ENCODE peak calls at places on chromosome 15, in seven cellular contexts. J is tibial artery, Y is cardiac fibroblast, B is heart right ventricle, C is GM23338, E is GM12864, N is left ventricle myocardium inferior. V is an unnamed sample.

GRCh38 chr15:72685925-72686794 is at the start of the genes BBS4 and HIGD2B:
- DNase-seq in N (peak), C (peak), Y (peak), B (peak), E (peak), J (peak), V (peak)

GRCh38 chr15:66851226-66852063 is 149.4 kb downstream of the SMAD6 start:
- DNase-seq in E (no peak), N (peak), Y (peak), J (peak), C (peak), B (peak), V (peak)

GRCh38 chr15:70227122-70227521 is 129.4 kb upstream of the TLE3 start:
- DNase-seq in N (no peak), J (no peak), B (no peak), C (no peak), E (no peak), Y (no peak), V (no peak)

GRCh38 chr15:26598704-26599103 is 174.2 kb downstream of the GABRB3 start:
- DNase-seq in B (no peak), J (no peak), Y (no peak), E (no peak), C (no peak), N (no peak), V (no peak)

GRCh38 chr15:72916939-72917338 is 133.4 kb upstream of the ADPGK start:
- DNase-seq in Y (no peak), E (no peak), N (no peak), J (no peak), C (no peak), B (no peak), V (no peak)

GRCh38 chr15:41013698-41014414 is 60.6 kb downstream of the CHAC1 start:
- DNase-seq in E (peak), C (no peak), B (no peak), Y (peak), J (no peak), N (no peak), V (peak)

GRCh38 chr15:75049392-75049791 is 26.0 kb downstream of the PPCDC start:
- DNase-seq in C (no peak), Y (no peak), E (no peak), N (peak), B (peak), J (peak), V (no peak)

GRCh38 chr15:23686466-23687142 is 501 bp downstream of the NDN start:
- DNase-seq in C (peak), N (no peak), B (peak), J (no peak), Y (no peak), E (no peak), V (no peak)

GRCh38 chr15:52466134-52466701 is 62.5 kb downstream of the MYO5A start:
- DNase-seq in N (peak), J (peak), B (peak), Y (no peak), E (peak), C (peak), V (peak)

GRCh38 chr15:28094732-28095521 is 4.2 kb downstream of the OCA2 start:
- DNase-seq in N (no peak), J (peak), C (peak), Y (no peak), E (no peak), B (peak), V (no peak)
- H3K4me3 ChIP-seq in N (peak), J (peak), C (peak), Y (peak), E (peak), B (peak), V (peak)

GRCh38 chr15:88658070-88658965 is 19.5 kb downstream of the ISG20 start:
- DNase-seq in J (peak), E (no peak), C (no peak), Y (no peak), N (no peak), B (no peak), V (no peak)

GRCh38 chr15:88661041-88661765 is 22.4 kb downstream of the ISG20 start:
- DNase-seq in E (no peak), B (no peak), Y (peak), N (no peak), C (no peak), J (no peak), V (no peak)

GRCh38 chr15:88656760-88657221 is 18.0 kb downstream of the ISG20 start:
- DNase-seq in J (peak), Y (no peak), C (no peak), N (no peak), E (peak), B (no peak), V (no peak)

GRCh38 chr15:88657326-88658069 is 18.7 kb downstream of the ISG20 start:
- DNase-seq in N (no peak), C (peak), B (no peak), E (no peak), J (peak), Y (peak), V (peak)

DNA sequence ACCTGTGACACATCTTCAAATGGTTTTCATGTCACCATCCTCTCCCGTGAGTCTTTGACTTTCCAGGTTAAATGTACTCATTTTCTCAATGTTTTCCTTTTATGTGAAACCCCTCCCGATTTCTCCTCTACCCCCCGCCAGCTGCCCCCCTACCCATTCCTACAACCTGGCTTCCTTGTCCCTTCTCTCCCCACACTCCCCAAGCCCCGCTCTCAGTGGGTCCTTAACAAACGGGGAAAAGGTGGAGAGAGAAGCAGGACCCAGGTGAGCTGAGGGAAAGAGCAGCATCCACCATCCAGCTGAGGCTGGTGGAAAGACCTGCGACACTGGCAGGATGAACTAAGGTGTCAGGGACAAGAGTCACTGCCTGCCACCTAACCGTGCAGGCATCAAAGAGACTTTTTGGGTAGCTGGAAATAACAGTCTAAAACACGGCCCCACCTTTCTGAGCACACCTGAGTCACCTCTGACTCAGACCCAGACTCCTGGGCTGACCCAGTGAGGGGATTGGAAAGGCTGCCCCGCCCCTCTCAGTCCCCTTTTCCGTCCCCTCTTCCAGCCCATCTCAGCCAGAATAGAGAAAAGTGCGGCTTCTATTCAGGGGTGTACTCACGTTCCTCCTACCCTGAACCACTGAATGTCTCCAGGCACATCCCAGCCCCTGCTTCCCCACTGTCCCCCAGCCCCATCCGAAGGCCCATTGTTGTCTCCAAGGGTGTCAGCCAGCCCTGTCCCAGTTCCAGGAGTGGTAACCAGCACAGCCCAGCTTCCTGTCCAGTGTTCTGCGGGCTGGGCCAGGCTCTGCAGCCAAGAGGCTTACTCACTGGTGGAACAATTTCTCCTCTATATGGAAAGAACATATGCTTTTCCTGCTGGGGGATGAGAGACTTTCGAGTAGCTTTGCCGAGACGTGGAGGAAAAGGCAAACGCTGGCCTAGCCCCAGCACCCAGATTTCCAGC is 20.4 kb downstream of the ISG20 start:
- DNase-seq in C (no peak), Y (peak), J (peak), E (no peak), N (no peak), B (no peak), V (peak)
- TF ChIP-seq CTCF in C (no peak), Y (no peak), J (no peak), E (no peak), N (no peak), B (no peak), V (no peak)

GRCh38 chr15:54567408-54568040 is 589.3 kb downstream of the UNC13C start:
- DNase-seq in Y (no peak), N (no peak), C (no peak), J (no peak), E (no peak), B (no peak), V (no peak)

GRCh38 chr15:54559405-54560064 is 581.3 kb downstream of the UNC13C start:
- DNase-seq in C (no peak), Y (no peak), B (no peak), E (no peak), J (no peak), N (peak), V (no peak)

GRCh38 chr15:54566654-54567053 is 588.4 kb downstream of the UNC13C start:
- DNase-seq in C (no peak), Y (no peak), E (no peak), B (no peak), N (no peak), J (no peak), V (no peak)

GRCh38 chr15:54560417-54560816 is 582.2 kb downstream of the UNC13C start:
- DNase-seq in J (no peak), N (no peak), B (no peak), E (no peak), C (no peak), Y (no peak), V (no peak)

DNA sequence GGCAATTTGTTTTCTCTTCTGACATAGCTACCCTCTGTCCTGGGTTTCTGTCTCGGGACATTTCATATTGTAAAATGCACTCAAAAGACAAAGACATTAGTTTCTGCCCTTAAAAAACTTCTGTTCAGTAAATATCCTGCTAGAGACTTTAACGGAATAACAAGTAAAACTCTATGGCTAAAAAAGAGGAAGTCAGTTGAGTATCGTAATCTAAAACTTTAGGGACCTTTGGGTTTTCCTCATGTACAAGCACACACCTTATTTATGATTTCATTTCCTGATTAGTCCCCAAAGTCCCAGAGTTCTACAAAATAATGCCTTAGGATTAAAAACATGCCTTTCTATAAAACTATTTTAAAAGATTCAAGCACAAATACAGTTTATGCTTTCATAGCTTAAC is 585.9 kb downstream of the UNC13C start:
- DNase-seq in N (no peak), B (no peak), Y (no peak), E (no peak), J (no peak), C (no peak), V (no peak)
- H3K4me3 ChIP-seq in N (no peak), B (no peak), Y (no peak), E (no peak), J (no peak), C (no peak), V (no peak)

GRCh38 chr15:35545316-35545824 is 595 bp downstream of the DPH6 start:
- DNase-seq in E (peak), B (peak), C (peak), J (peak), Y (peak), N (peak), V (peak)

GRCh38 chr15:35546581-35547381 is 816 bp upstream of the DPH6 start:
- DNase-seq in C (peak), E (no peak), B (peak), Y (no peak), J (no peak), N (no peak), V (no peak)

GRCh38 chr15:35545825-35546580 is at the start of gene DPH6:
- DNase-seq in C (peak), J (peak), Y (peak), N (peak), E (peak), B (peak), V (peak)

GRCh38 chr15:35540031-35540430 is 5.9 kb downstream of the DPH6 start:
- DNase-seq in N (no peak), B (no peak), E (no peak), Y (no peak), J (no peak), C (no peak), V (no peak)

GRCh38 chr15:35540885-35541284 is 5.1 kb downstream of the DPH6 start:
- DNase-seq in J (no peak), E (no peak), C (no peak), Y (peak), N (no peak), B (no peak), V (peak)
- TF ChIP-seq CTCF in J (no peak), E (no peak), C (no peak), Y (no peak), N (no peak), B (no peak), V (no peak)

DNA sequence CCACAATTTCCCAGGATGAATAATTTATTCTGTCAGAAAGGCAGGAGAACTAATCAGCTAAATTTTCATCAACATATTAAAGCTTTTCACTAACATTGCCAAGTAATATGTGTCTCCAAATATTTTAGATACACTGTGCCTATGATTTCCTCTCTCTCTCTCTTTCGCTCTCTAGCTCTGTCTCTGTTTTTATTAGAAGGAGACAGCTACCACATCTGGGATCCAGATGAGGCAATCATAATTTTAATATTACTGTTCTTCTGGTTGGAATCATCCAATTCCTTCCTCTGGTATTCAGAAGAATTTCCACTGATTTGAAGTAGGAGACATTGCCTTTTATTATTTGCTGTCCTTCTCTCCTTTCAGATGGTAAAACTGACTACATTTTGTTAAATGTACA is 21.7 kb upstream of the ZNF280D start:
- DNase-seq in C (no peak), Y (peak), E (no peak), J (no peak), N (no peak), B (no peak), V (peak)
- H3K4me3 ChIP-seq in C (no peak), Y (no peak), E (no peak), J (no peak), N (no peak), B (no peak), V (no peak)

GRCh38 chr15:50140097-50140496 is 21.1 kb upstream of the ATP8B4 start:
- DNase-seq in C (no peak), Y (no peak), B (no peak), J (no peak), N (no peak), E (no peak), V (no peak)

GRCh38 chr15:50137893-50138292 is 18.9 kb upstream of the ATP8B4 start:
- DNase-seq in Y (no peak), J (no peak), E (no peak), B (no peak), N (no peak), C (no peak), V (no peak)

GRCh38 chr15:50137330-50137761 is 18.3 kb upstream of the ATP8B4 start:
- DNase-seq in J (no peak), E (no peak), C (no peak), N (no peak), Y (peak), B (no peak), V (peak)

GRCh38 chr15:50135123-50135541 is 16.1 kb upstream of the ATP8B4 start:
- DNase-seq in B (no peak), E (no peak), N (no peak), C (no peak), J (no peak), Y (peak), V (no peak)

DNA sequence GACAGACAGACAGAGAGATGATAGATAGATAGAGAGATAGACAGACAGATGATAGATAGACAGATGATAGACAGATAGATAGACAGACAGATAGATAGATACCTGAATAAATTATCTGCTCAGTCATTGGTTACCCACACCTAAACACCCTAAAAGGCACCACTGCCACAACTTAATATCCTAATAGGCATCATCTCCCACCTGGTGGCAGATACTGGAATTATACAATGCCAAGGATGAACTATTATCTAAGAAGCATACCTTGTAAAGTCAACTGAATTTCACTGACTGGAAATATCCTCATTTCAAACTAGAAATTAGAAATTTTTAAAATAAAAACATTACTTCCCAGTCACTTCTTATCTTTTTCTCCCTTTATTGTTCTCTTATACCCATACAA is 19.4 kb upstream of the ATP8B4 start:
- DNase-seq in C (peak), N (no peak), B (no peak), Y (peak), J (no peak), E (no peak), V (peak)
- TF ChIP-seq CTCF in C (peak), N (no peak), B (no peak), Y (peak), J (no peak), E (peak), V (peak)

DNA sequence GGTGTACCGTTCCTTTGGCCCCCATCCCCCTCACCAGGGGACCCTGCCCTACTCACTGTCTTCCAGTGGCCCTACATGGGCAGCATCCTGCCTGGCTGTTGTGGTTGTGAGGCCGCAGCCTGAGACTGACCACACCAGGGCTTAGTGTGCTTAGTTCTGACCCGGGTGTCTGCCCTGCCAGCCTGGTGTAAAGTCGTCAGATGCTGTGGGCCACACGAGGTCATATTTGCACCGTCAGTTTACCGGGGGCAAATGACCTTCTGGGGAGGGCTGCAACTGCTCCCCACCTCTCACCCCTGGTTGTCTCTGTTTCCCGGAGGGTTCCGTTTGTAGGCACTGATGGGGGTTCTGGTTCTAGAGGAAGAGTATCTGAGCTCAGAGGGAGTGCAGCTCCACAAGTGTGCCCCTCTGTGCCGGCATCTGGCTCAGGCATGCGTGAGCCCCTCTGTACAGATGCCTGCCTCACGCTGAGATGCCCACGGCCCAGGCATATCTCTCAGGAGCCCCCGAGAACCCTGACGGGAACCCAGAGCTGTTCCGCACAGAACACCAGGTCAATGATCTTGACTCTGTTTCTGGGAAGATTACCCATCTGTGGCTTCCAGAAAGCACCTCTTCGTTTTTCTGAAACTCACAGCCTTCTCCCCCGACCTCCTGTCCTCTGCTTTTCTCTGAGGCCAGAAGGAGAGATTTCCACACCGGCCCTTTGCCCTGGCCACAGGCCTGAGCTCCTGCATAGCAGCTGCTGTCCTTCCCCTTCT is 19.2 kb downstream of the KLF13 start:
- DNase-seq in E (no peak), B (no peak), Y (no peak), C (no peak), J (no peak), N (peak), V (no peak)
- H3K4me3 ChIP-seq in E (peak), B (peak), Y (no peak), C (no peak), J (no peak), N (peak), V (no peak)